ENCODE peak calls at places on chromosome 3, in nine cellular contexts. P is prostate gland; G is GM23338; U is GM06990; H is CD8-positive, alpha-beta T cell; M is MM.1S; K is adrenal gland; N is iPS DF 6.9; E is cardiac muscle cell. Z is an unnamed sample. For H3K27me3 and H3K36me3, the result is how much of the 10 kb centered on the place peaks cover.

GRCh38 chr3:149815318-149815717 is 2.3 kb downstream of the RNF13 start:
- DNase-seq in K (no peak), U (no peak), N (no peak), P (no peak), G (no peak), E (no peak), H (no peak), M (no peak), Z (no peak)

GRCh38 chr3:151085227-151085888 is at the start of gene MED12L:
- DNase-seq in P (peak), M (peak), G (peak), H (peak), K (peak), E (peak), U (peak), N (no peak), Z (peak)

GRCh38 chr3:189049458-189050231 is 122.1 kb upstream of the TPRG1 start:
- DNase-seq in N (no peak), E (no peak), G (peak), M (peak), K (no peak), H (no peak), P (no peak), U (no peak), Z (no peak)

GRCh38 chr3:149005424-149005823 is 14.1 kb downstream of the GYG1 start:
- DNase-seq in U (no peak), G (no peak), K (no peak), M (no peak), N (no peak), E (no peak), H (no peak), P (no peak), Z (no peak)

GRCh38 chr3:62159693-62160092 is 213.7 kb downstream of the FEZF2 start:
- DNase-seq in M (no peak), P (peak), K (peak), H (no peak), E (no peak), U (no peak), N (no peak), G (no peak), Z (no peak)

GRCh38 chr3:185764168-185764988 is 60.5 kb downstream of the IGF2BP2 start:
- DNase-seq in E (no peak), P (no peak), N (no peak), G (no peak), H (no peak), U (no peak), K (no peak), M (no peak), Z (no peak)

GRCh38 chr3:159964166-159964973 is 24.3 kb upstream of the IL12A start:
- DNase-seq in P (no peak), H (no peak), M (no peak), U (peak), K (no peak), N (no peak), G (no peak), E (no peak), Z (no peak)

GRCh38 chr3:108985844-108986243 is 32.2 kb upstream of the GUCA1C start:
- DNase-seq in N (no peak), P (no peak), E (no peak), G (peak), K (no peak), H (no peak), U (no peak), M (no peak), Z (no peak)

GRCh38 chr3:11910971-11911531 is 64.4 kb upstream of the TAMM41 start:
- DNase-seq in N (no peak), U (peak), K (no peak), P (no peak), E (no peak), G (no peak), M (no peak), H (no peak), Z (no peak)

GRCh38 chr3:147406255-147407023 is at the start of gene ZIC4:
- DNase-seq in N (no peak), P (no peak), H (no peak), K (no peak), U (no peak), M (no peak), E (no peak), G (peak), Z (peak)

GRCh38 chr3:158668506-158668905 is 3.9 kb downstream of the LXN start:
- DNase-seq in G (no peak), U (no peak), N (no peak), E (no peak), H (no peak), M (no peak), P (peak), K (no peak), Z (no peak)

GRCh38 chr3:150225986-150226385 is 182.1 kb upstream of the TSC22D2 start:
- DNase-seq in G (no peak), N (no peak), H (no peak), K (peak), U (no peak), E (no peak), P (no peak), M (no peak), Z (no peak)

GRCh38 chr3:73498764-73499622 is 125.7 kb downstream of the PDZRN3 start:
- DNase-seq in H (no peak), U (no peak), K (no peak), G (no peak), M (no peak), P (no peak), E (no peak), N (no peak), Z (no peak)

GRCh38 chr3:58588030-58588614 is 10.9 kb upstream of the FAM107A start:
- DNase-seq in U (no peak), P (no peak), E (peak), G (peak), H (no peak), K (no peak), N (no peak), M (peak), Z (peak)

GRCh38 chr3:31959951-31960792 is 20.9 kb downstream of the OSBPL10 start:
- DNase-seq in H (no peak), N (no peak), M (no peak), G (peak), E (no peak), P (no peak), U (no peak), K (no peak), Z (peak)

GRCh38 chr3:53254190-53254809 is 1.5 kb downstream of the TKT start:
- DNase-seq in N (no peak), U (no peak), P (no peak), M (no peak), K (peak), E (peak), H (no peak), G (no peak), Z (peak)

GRCh38 chr3:53250453-53250852 is 5.4 kb downstream of the TKT start:
- DNase-seq in M (no peak), H (no peak), U (no peak), G (no peak), K (no peak), N (no peak), P (no peak), E (no peak), Z (no peak)

GRCh38 chr3:53250881-53251605 is 4.8 kb downstream of the TKT start:
- DNase-seq in N (no peak), K (no peak), H (no peak), G (no peak), P (no peak), M (no peak), U (no peak), E (no peak), Z (peak)

GRCh38 chr3:53253707-53254106 is 2.1 kb downstream of the TKT start:
- DNase-seq in M (no peak), U (no peak), P (no peak), K (no peak), G (no peak), E (no peak), N (no peak), H (no peak), Z (peak)

GRCh38 chr3:53252105-53252946 is 3.5 kb downstream of the TKT start:
- DNase-seq in N (no peak), K (no peak), P (no peak), U (no peak), M (no peak), H (no peak), G (peak), E (no peak), Z (peak)
- H3K4me3 ChIP-seq in N (no peak), K (no peak), P (no peak), U (peak), M (peak), H (no peak), G (peak), E (no peak), Z (peak)

GRCh38 chr3:155233213-155233612 is 60.3 kb downstream of the STRIT1 start:
- DNase-seq in N (no peak), U (no peak), P (peak), E (peak), K (peak), M (no peak), H (no peak), G (no peak), Z (no peak)
- H3K27me3 ChIP-seq in N (under half), U (under half), P (under half), E (under half), K (under half), M (under half), H (under half), G (under half), Z (under half)

GRCh38 chr3:8932507-8932906 is 30.8 kb downstream of the RAD18 start:
- DNase-seq in E (no peak), U (no peak), G (no peak), H (no peak), K (no peak), N (no peak), M (no peak), P (no peak), Z (no peak)
- H3K36me3 ChIP-seq in E (under half), U (under half), G (under half), H (under half), K (under half), N (under half), M (under half), P (under half), Z (under half)

DNA sequence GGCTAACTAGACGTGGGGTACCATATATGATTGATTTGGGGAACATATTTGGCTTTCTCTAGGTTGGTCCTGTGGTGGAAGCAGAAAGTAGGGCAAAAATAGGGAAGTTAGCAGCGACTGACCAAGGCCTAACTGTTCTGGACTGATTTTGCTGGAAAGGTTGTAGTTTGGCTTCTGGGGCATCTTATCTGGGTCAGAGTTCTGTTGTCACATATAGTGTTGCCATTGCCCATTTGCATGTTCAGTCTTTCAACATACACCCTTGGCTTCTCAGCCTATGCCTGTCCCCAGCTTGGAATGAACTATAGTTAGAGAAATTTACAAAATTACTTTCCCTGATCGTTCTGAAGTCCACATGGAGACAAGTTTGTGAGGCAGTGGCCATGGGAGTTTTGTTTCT is 426.5 kb downstream of the TBC1D5 start:
- DNase-seq in E (no peak), U (no peak), M (no peak), G (no peak), H (no peak), N (no peak), P (no peak), K (no peak), Z (no peak)
- H3K4me3 ChIP-seq in E (no peak), U (no peak), M (no peak), G (no peak), H (no peak), N (no peak), P (no peak), K (no peak), Z (no peak)

GRCh38 chr3:99776516-99777209 is 41.0 kb upstream of the CMSS1 start:
- DNase-seq in U (no peak), K (no peak), N (no peak), E (no peak), P (no peak), G (no peak), H (no peak), M (no peak), Z (no peak)
- H3K27me3 ChIP-seq in U (under half), K (under half), N (under half), E (under half), P (under half), G (under half), H (under half), M (under half), Z (under half)

GRCh38 chr3:15679306-15679705 is 77.8 kb downstream of the BTD start:
- DNase-seq in U (no peak), G (no peak), N (no peak), H (no peak), M (no peak), P (no peak), K (no peak), E (no peak), Z (no peak)

GRCh38 chr3:15683253-15683652 is 81.7 kb downstream of the BTD start:
- DNase-seq in E (no peak), H (no peak), M (no peak), G (no peak), P (no peak), N (no peak), U (no peak), K (no peak), Z (no peak)

GRCh38 chr3:15685927-15686326 is 84.4 kb downstream of the BTD start:
- DNase-seq in N (no peak), H (no peak), M (no peak), E (no peak), K (no peak), U (no peak), G (no peak), P (peak), Z (no peak)

GRCh38 chr3:15682766-15683165 is 81.2 kb downstream of the BTD start:
- DNase-seq in H (no peak), U (no peak), E (peak), K (no peak), P (no peak), N (no peak), M (no peak), G (no peak), Z (no peak)

GRCh38 chr3:15681668-15682067 is 80.1 kb downstream of the BTD start:
- DNase-seq in N (no peak), P (no peak), M (no peak), U (no peak), E (no peak), K (no peak), H (no peak), G (no peak), Z (no peak)
- H3K36me3 ChIP-seq in N (under half), P (under half), M (under half), U (under half), E (under half), K (under half), H (under half), G (under half), Z (under half)

DNA sequence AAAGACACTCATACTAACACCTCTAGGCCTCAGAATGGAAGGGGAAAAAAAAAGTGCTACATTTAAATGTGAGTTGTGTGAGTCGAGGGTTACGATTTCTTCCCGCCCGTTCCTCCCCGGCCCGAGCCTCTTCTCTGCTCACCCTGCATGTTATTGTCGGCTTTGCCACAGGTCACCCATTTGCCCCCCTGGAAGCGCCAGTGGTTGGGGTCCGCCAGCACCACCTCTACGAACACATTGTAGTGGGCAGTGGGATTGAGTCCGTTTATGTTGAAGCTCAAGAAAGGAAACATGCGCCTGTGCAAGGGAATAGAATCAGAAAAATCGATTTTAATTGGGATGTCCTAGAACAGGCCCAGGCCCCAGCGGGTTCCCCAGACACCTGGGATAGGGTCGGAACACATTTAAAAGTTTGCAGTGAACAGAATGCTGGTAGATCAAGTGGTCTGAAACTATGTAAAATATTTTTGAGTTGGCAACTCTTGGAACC is 2.0 kb downstream of the EOMES start:
- DNase-seq in M (no peak), K (no peak), E (no peak), U (no peak), H (no peak), P (no peak), G (peak), N (no peak), Z (peak)
- H3K4me3 ChIP-seq in M (no peak), K (no peak), E (no peak), U (no peak), H (peak), P (no peak), G (peak), N (no peak), Z (peak)

DNA sequence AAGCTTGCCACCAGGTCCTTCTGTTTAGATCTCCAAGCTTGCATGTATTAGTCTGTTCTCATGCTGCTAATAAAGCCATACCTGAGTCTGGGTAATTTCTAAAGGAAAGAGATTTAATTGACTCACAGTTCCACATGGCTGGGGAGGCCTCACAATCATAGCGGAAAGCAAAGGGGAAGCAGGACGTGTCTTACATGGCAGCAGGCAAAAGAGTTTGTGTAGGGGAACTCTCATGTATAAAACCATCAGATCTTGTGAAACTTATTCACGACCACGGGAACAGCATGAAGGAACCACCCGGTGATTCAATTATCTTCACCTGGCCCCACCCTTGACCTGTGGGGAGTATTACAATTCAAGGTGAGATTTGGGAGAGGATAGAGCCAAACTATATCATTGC is 147.0 kb upstream of the PROK2 start:
- DNase-seq in E (no peak), H (no peak), P (no peak), M (no peak), N (no peak), K (no peak), U (no peak), G (no peak), Z (no peak)
- H3K27me3 ChIP-seq in E (under half), H (under half), P (under half), M (under half), N (under half), K (under half), U (under half), G (under half), Z (under half)

DNA sequence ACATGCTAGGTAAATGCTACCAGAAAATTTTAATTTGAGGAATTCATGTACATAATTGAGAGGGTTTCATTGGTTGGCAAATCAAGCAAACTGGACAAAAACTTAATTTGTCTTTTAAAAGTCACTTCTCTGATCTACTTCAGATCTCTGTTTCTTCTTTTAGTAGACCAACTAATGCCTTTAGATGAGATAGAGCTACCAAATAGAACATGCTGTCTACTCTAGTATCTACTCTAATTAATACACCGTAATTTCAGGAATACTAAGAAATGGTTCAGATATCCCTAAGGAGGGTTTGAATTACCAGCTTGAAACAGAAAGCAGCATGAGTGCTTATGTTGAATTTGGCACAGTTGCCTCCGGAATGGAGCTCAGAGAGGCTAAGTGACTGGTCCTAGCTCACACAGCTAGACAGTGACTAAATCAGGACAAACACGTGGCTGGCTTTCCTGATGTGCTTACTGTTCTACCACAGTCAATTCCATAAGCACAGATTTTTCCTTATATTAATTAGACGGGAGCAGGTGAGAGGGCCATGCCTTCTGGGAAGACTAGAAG is 225.1 kb downstream of the ITPR1 start:
- DNase-seq in H (no peak), U (no peak), E (no peak), N (no peak), G (no peak), K (no peak), M (no peak), P (no peak), Z (no peak)
- H3K36me3 ChIP-seq in H (under half), U (under half), E (under half), N (under half), G (under half), K (under half), M (under half), P (under half), Z (under half)

GRCh38 chr3:127961124-127961523 is 46.1 kb downstream of the KBTBD12 start:
- DNase-seq in K (no peak), H (no peak), P (no peak), N (no peak), E (no peak), M (no peak), U (no peak), G (no peak), Z (no peak)

GRCh38 chr3:127964816-127965215 is 49.8 kb downstream of the KBTBD12 start:
- DNase-seq in G (no peak), E (no peak), H (no peak), K (no peak), M (no peak), N (no peak), P (no peak), U (no peak), Z (no peak)

GRCh38 chr3:127961963-127962362 is 46.9 kb downstream of the KBTBD12 start:
- DNase-seq in M (no peak), E (no peak), U (no peak), P (no peak), G (peak), N (no peak), H (no peak), K (no peak), Z (no peak)

GRCh38 chr3:127962937-127963336 is 47.9 kb downstream of the KBTBD12 start:
- DNase-seq in K (no peak), M (peak), U (no peak), E (no peak), H (no peak), P (no peak), N (no peak), G (no peak), Z (no peak)

DNA sequence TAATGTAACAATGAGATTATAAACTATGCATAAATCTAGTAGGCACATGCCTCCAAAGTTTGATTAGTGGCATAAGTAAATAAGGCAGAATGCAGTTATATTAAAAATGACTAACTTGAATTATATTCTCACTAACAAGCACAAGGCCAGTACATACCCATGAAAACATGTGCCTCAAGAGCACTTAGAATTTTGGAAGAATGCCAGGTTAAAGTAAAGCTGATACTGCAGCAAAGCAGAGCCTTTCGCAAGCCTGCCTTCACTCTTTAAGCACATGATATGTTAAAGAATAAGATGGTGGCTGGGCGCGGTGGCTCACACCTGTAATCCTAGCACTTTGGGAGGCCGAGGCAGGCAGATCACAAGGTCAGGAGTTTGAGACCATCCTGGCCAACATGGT is 49.0 kb downstream of the KBTBD12 start:
- DNase-seq in G (no peak), P (no peak), H (no peak), U (no peak), N (no peak), E (peak), K (no peak), M (no peak), Z (no peak)
- H3K4me3 ChIP-seq in G (no peak), P (no peak), H (no peak), U (no peak), N (no peak), E (no peak), K (no peak), M (no peak), Z (no peak)

Z was measured in H7.